ENCODE peak calls at places on chromosomes 16 and 17, in five cellular contexts. Q, L, T, W and G are unnamed samples.

GRCh38 chr17:16447676-16448075 is 32.3 kb downstream of the TRPV2 start:
- DNase-seq in Q (no peak), L (no peak), T (no peak), W (no peak), G (no peak)

GRCh38 chr17:79107499-79108231 is 33.0 kb downstream of the ENGASE start:
- DNase-seq in Q (no peak), L (no peak), T (no peak), W (no peak), G (no peak)

GRCh38 chr17:14268264-14268663 is 31.6 kb upstream of the CDRT15 start:
- DNase-seq in Q (no peak), L (peak), T (no peak), W (no peak), G (no peak)

GRCh38 chr16:84819644-84820304 is at the start of gene CRISPLD2:
- DNase-seq in Q (peak), L (peak), T (peak), W (peak), G (peak)

GRCh38 chr16:30925646-30926332 is 2.4 kb downstream of the FBXL19 start:
- DNase-seq in Q (no peak), L (no peak), T (no peak), W (no peak), G (no peak)

GRCh38 chr16:87729266-87729954 is 36.4 kb downstream of the KLHDC4 start:
- DNase-seq in Q (no peak), L (peak), T (peak), W (no peak), G (no peak)

GRCh38 chr17:17071531-17072360 is 29.5 kb downstream of the MPRIP start:
- DNase-seq in Q (no peak), L (no peak), T (no peak), W (no peak), G (no peak)

GRCh38 chr17:39752241-39752831 is 14.6 kb downstream of the GRB7 start:
- DNase-seq in Q (no peak), L (no peak), T (no peak), W (no peak), G (peak)

GRCh38 chr17:66829386-66829864 is 5.5 kb upstream of the CACNG5 start:
- DNase-seq in Q (peak), L (no peak), T (peak), W (peak), G (peak)

GRCh38 chr17:9470171-9470570 is 105.4 kb downstream of the STX8 start:
- DNase-seq in Q (peak), L (no peak), T (no peak), W (no peak), G (no peak)

GRCh38 chr17:57522436-57523005 is 222.6 kb downstream of the CCDC182 start:
- DNase-seq in Q (no peak), L (no peak), T (peak), W (no peak), G (no peak)

GRCh38 chr16:22213236-22213635 is 7.2 kb downstream of the EEF2K start:
- DNase-seq in Q (no peak), L (no peak), T (no peak), W (no peak), G (no peak)

GRCh38 chr16:56294599-56294998 is 103.3 kb downstream of the GNAO1 start:
- DNase-seq in Q (no peak), L (no peak), T (no peak), W (peak), G (no peak)

GRCh38 chr16:66717776-66718175 is 21.2 kb upstream of the CMTM4 start:
- DNase-seq in Q (no peak), L (no peak), T (no peak), W (no peak), G (no peak)

GRCh38 chr17:50681260-50682200 is 26.2 kb downstream of the ANKRD40 start:
- DNase-seq in Q (peak), L (no peak), T (peak), W (peak), G (no peak)

GRCh38 chr17:31488264-31488981 is 96.9 kb downstream of the RAB11FIP4 start:
- DNase-seq in Q (no peak), L (peak), T (no peak), W (no peak), G (no peak)

GRCh38 chr17:43905985-43906852 is 1.1 kb downstream of the MPP2 start:
- DNase-seq in Q (no peak), L (no peak), T (peak), W (peak), G (peak)

GRCh38 chr17:38448208-38448776 is 20.0 kb downstream of the ARHGAP23 start:
- DNase-seq in Q (no peak), L (no peak), T (no peak), W (no peak), G (no peak)

GRCh38 chr17:39183766-39184165 is 13.7 kb downstream of the CACNB1 start:
- DNase-seq in Q (no peak), L (no peak), T (no peak), W (no peak), G (no peak)

GRCh38 chr17:835263-835662 is 53.1 kb downstream of the MRM3 start:
- DNase-seq in Q (peak), L (no peak), T (peak), W (peak), G (no peak)

GRCh38 chr16:67873435-67874146 is 739 bp downstream of the EDC4 start:
- DNase-seq in Q (peak), L (peak), T (peak), W (no peak), G (no peak)

GRCh38 chr16:85396879-85397871 is 215.9 kb upstream of the GSE1 start:
- DNase-seq in Q (no peak), L (peak), T (no peak), W (no peak), G (no peak)

GRCh38 chr16:90031931-90032663 is 12.8 kb upstream of the DBNDD1 start:
- DNase-seq in Q (peak), L (no peak), T (no peak), W (no peak), G (no peak)

GRCh38 chr17:75482098-75482943 is 25.9 kb downstream of the TMEM94 start:
- DNase-seq in Q (no peak), L (no peak), T (no peak), W (no peak), G (no peak)

GRCh38 chr16:28534542-28535373 is 4.0 kb downstream of the NUPR1 start:
- DNase-seq in Q (no peak), L (no peak), T (no peak), W (no peak), G (no peak)

GRCh38 chr16:28532940-28533647 is 5.7 kb downstream of the NUPR1 start:
- DNase-seq in Q (no peak), L (no peak), T (no peak), W (no peak), G (no peak)

GRCh38 chr16:28537964-28538732 is 626 bp downstream of the NUPR1 start:
- DNase-seq in Q (no peak), L (no peak), T (no peak), W (no peak), G (no peak)

GRCh38 chr16:28538733-28539596 is at the start of gene NUPR1:
- DNase-seq in Q (peak), L (no peak), T (no peak), W (peak), G (no peak)

DNA sequence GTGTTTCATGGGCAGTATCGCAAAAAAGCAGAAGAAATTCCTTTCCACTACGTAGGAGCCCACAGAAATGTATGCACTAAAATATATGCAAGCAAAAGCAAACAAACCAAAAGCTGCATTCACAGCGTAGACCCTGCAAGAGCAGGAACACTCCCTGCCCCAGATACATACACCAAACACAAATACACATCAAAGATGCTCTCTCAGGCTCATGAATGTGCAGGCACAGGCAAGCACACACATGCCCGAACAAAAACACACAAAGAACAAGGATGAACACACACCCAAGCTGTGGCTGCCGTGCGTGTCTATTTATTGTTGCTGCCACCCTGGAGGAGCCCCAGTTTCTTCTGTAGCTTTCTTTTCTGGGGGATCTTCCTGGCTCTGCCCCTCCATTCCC is 1.7 kb downstream of the NUPR1 start:
- DNase-seq in Q (no peak), L (no peak), T (no peak), W (no peak), G (no peak)
- TF ChIP-seq CTCF in Q (no peak), L (no peak), T (no peak), W (no peak), G (no peak)

DNA sequence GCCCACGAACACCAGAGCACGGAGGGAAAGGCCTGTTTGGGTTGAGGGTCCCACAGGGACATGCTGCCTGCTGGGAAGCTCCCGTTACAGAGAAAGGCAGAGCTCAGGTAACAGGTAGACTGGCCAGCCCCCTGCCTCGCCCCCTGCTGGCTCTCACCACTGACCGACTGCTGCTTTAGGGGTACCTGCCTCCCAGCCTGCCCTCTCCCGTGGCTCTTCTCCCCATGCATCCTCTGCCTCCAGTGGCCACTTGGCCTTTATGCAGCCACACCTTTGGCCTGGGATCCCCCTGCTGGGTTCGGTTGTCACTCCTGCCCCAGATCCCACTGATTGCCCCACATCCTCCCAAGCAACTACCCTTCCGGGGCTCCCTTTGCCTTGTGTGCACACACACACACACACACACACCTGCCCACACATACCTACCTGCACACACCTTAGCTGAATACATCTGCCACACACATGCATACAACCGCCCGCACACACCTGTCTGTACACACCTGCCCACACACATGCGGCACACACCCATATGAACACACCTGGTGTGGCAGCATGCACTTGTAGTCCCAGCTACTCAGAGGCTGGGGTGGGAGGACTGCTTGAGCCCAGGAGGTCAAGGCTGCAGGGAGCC is 7.1 kb downstream of the MCRIP1 start:
- DNase-seq in Q (no peak), L (no peak), T (no peak), W (no peak), G (no peak)
- TF ChIP-seq CTCF in Q (no peak), L (peak), T (no peak), W (peak), G (no peak)

GRCh38 chr16:2854700-2855309 is 3.2 kb downstream of the PRSS22 start:
- DNase-seq in Q (no peak), L (peak), T (no peak), W (no peak), G (peak)
- TF ChIP-seq CTCF in Q (peak), L (peak), T (peak), W (peak), G (peak)

GRCh38 chr16:59249049-59249448 is 514.9 kb upstream of the GOT2 start:
- DNase-seq in Q (peak), L (no peak), T (peak), W (no peak), G (no peak)
- TF ChIP-seq CTCF in Q (no peak), L (no peak), T (no peak), W (no peak), G (no peak)

GRCh38 chr16:69466547-69466946 is 42.1 kb downstream of the CYB5B start:
- DNase-seq in Q (peak), L (no peak), T (no peak), W (no peak), G (no peak)

GRCh38 chr16:69467531-69468204 is 43.2 kb downstream of the CYB5B start:
- DNase-seq in Q (no peak), L (no peak), T (no peak), W (no peak), G (no peak)

GRCh38 chr16:69465881-69466280 is 41.5 kb downstream of the CYB5B start:
- DNase-seq in Q (no peak), L (no peak), T (no peak), W (no peak), G (no peak)

GRCh38 chr16:69463876-69464275 is 39.5 kb downstream of the CYB5B start:
- DNase-seq in Q (no peak), L (no peak), T (no peak), W (no peak), G (no peak)

DNA sequence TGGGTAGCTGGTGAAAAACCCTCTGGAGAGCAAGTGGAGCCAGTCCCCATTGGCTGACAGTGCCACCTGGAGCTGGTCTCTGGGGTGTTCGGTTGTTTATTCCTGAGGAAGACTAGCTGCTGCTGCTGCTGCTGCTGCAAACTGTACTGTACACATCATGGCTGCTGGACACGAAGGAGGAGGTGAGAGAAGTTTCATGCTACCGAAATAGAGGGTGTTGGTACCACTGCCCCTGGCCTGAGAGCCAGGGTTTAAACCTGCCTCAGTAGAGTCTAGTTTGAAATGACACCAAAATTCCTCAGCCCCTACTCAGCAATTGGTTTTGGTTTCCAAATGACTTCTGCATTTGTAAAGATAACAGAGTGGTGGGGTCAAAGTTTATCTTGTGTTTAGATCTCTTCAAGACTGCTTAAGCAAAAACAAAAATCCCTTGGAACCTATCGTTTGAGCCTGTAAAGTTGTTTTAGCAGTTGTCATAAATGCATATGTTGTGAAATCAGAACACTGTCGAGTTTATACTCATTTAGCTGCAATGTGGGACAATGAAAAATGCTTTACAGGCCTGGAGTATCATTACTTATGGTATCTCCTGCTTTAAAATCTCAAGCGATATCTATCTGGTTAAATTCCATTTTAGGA is 40.8 kb downstream of the CYB5B start:
- DNase-seq in Q (peak), L (no peak), T (peak), W (peak), G (no peak)
- TF ChIP-seq CTCF in Q (peak), L (no peak), T (no peak), W (peak), G (no peak)